ENCODE peak calls at places on chromosomes 5 and 9, in six cellular contexts. One of them, this sample, is unnamed.

GRCh38 chr9:87271696-87272477 is 225.8 kb upstream of the DAPK1 start:
- DNase-seq in body of pancreas: no peak
- DNase-seq in IMR-90: peak
- DNase-seq in heart left ventricle: no peak
- DNase-seq in Peyer's patch: no peak
- DNase-seq in A549: no peak
- DNase-seq in this sample: no peak

GRCh38 chr9:129481824-129482511 is 138.9 kb downstream of the C9orf50 start:
- DNase-seq in A549: peak
- DNase-seq in IMR-90: no peak
- DNase-seq in body of pancreas: peak
- DNase-seq in Peyer's patch: no peak
- DNase-seq in heart left ventricle: peak
- DNase-seq in this sample: peak

GRCh38 chr9:38432922-38433510 is 8.8 kb upstream of the IGFBPL1 start:
- DNase-seq in heart left ventricle: no peak
- DNase-seq in IMR-90: peak
- DNase-seq in body of pancreas: no peak
- DNase-seq in Peyer's patch: no peak
- DNase-seq in A549: peak
- DNase-seq in this sample: peak

GRCh38 chr5:134554319-134555222 is 29.1 kb downstream of the JADE2 start:
- DNase-seq in Peyer's patch: peak
- DNase-seq in body of pancreas: no peak
- DNase-seq in IMR-90: peak
- DNase-seq in heart left ventricle: peak
- DNase-seq in A549: peak
- DNase-seq in this sample: peak

GRCh38 chr5:61766141-61766540 is 434.1 kb downstream of the ZSWIM6 start:
- DNase-seq in heart left ventricle: no peak
- DNase-seq in body of pancreas: no peak
- DNase-seq in IMR-90: no peak
- DNase-seq in Peyer's patch: no peak
- DNase-seq in A549: no peak
- DNase-seq in this sample: no peak

GRCh38 chr5:36698031-36698430 is 91.6 kb downstream of the SLC1A3 start:
- DNase-seq in heart left ventricle: no peak
- DNase-seq in body of pancreas: no peak
- DNase-seq in IMR-90: no peak
- DNase-seq in A549: no peak
- DNase-seq in Peyer's patch: no peak
- DNase-seq in this sample: no peak

GRCh38 chr9:133169102-133169501 is 5.4 kb upstream of the GBGT1 start:
- DNase-seq in heart left ventricle: no peak
- DNase-seq in Peyer's patch: no peak
- DNase-seq in A549: no peak
- DNase-seq in IMR-90: no peak
- DNase-seq in body of pancreas: no peak
- DNase-seq in this sample: no peak

GRCh38 chr9:6498982-6499381 is 86.0 kb downstream of the UHRF2 start:
- DNase-seq in A549: no peak
- DNase-seq in Peyer's patch: no peak
- DNase-seq in heart left ventricle: no peak
- DNase-seq in body of pancreas: no peak
- DNase-seq in IMR-90: peak
- DNase-seq in this sample: no peak

GRCh38 chr5:36079200-36079761 is 12.6 kb upstream of the UGT3A2 start:
- DNase-seq in body of pancreas: peak
- DNase-seq in A549: peak
- DNase-seq in heart left ventricle: no peak
- DNase-seq in IMR-90: peak
- DNase-seq in Peyer's patch: no peak
- DNase-seq in this sample: peak

GRCh38 chr5:138664276-138664943 is 88.8 kb upstream of the CTNNA1 start:
- DNase-seq in body of pancreas: no peak
- DNase-seq in A549: no peak
- DNase-seq in Peyer's patch: no peak
- DNase-seq in IMR-90: peak
- DNase-seq in heart left ventricle: peak
- DNase-seq in this sample: no peak

GRCh38 chr9:128162215-128163026 is 2.4 kb downstream of the BBLN start:
- DNase-seq in heart left ventricle: no peak
- DNase-seq in IMR-90: no peak
- DNase-seq in A549: no peak
- DNase-seq in Peyer's patch: no peak
- DNase-seq in body of pancreas: peak
- DNase-seq in this sample: no peak

GRCh38 chr5:9782806-9783560 is 152.8 kb upstream of the TAS2R1 start:
- DNase-seq in IMR-90: peak
- DNase-seq in heart left ventricle: no peak
- DNase-seq in A549: no peak
- DNase-seq in body of pancreas: no peak
- DNase-seq in Peyer's patch: no peak
- DNase-seq in this sample: no peak

GRCh38 chr9:73370053-73370452 is 218.4 kb downstream of the ANXA1 start:
- DNase-seq in IMR-90: no peak
- DNase-seq in Peyer's patch: no peak
- DNase-seq in heart left ventricle: no peak
- DNase-seq in A549: no peak
- DNase-seq in body of pancreas: no peak
- DNase-seq in this sample: no peak

GRCh38 chr9:116933251-116933650 is 246.1 kb downstream of the TRIM32 start:
- DNase-seq in A549: no peak
- DNase-seq in heart left ventricle: no peak
- DNase-seq in IMR-90: no peak
- DNase-seq in Peyer's patch: no peak
- DNase-seq in body of pancreas: no peak
- DNase-seq in this sample: no peak

GRCh38 chr5:31380049-31380448 is 151.8 kb downstream of the DROSHA start:
- DNase-seq in A549: no peak
- DNase-seq in IMR-90: no peak
- DNase-seq in Peyer's patch: no peak
- DNase-seq in heart left ventricle: no peak
- DNase-seq in body of pancreas: no peak
- DNase-seq in this sample: no peak

GRCh38 chr5:102090770-102091169 is 205.3 kb downstream of the SLCO4C1 start:
- DNase-seq in A549: peak
- DNase-seq in body of pancreas: no peak
- DNase-seq in Peyer's patch: no peak
- DNase-seq in heart left ventricle: no peak
- DNase-seq in IMR-90: no peak
- DNase-seq in this sample: no peak

GRCh38 chr9:133726401-133727276 is 11.5 kb downstream of the SARDH start:
- DNase-seq in A549: peak
- DNase-seq in IMR-90: peak
- DNase-seq in Peyer's patch: peak
- DNase-seq in heart left ventricle: peak
- DNase-seq in body of pancreas: peak
- DNase-seq in this sample: peak

GRCh38 chr9:33868430-33869000 is 51.6 kb downstream of the UBE2R2 start:
- DNase-seq in A549: no peak
- DNase-seq in heart left ventricle: no peak
- DNase-seq in IMR-90: peak
- DNase-seq in Peyer's patch: no peak
- DNase-seq in body of pancreas: no peak
- DNase-seq in this sample: peak

DNA sequence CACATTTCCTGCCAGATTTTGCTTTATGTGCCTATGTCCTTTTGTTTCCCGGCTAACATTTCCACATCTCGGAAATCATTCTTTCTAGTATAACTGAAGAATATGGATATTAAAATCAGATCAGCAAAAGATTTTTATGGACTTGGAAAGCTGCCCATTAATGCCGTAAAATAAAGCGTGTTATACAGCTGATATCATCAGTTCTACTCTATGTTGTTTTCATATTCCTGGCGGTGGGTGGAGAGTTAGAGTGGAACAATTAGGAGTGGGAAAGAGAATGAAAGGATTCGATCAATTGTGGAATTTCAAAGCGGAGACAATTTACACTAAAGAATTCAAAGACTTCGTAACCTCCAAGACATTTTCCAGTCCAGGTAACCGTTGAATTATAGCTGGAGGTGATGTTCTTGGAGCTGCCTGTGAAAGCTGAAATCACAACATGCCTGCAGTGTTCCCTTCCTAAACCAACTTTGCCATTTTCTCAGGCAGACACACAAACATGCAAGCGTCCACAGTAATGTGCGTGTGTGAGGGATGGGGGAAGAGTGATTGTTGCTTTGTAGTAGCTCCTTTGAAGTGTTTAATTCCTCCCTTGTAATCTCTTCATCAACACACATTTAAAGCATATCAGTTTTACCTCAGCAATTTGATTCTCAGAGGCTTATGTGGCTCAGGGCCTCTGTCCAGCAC is 543.9 kb downstream of the RAB3C start:
- DNase-seq in A549: peak
- DNase-seq in Peyer's patch: no peak
- DNase-seq in body of pancreas: no peak
- DNase-seq in IMR-90: peak
- DNase-seq in heart left ventricle: no peak
- DNase-seq in this sample: peak
- H3K4me3 ChIP-seq in A549: peak
- H3K4me3 ChIP-seq in Peyer's patch: peak
- H3K4me3 ChIP-seq in body of pancreas: no peak
- H3K4me3 ChIP-seq in IMR-90: no peak
- H3K4me3 ChIP-seq in heart left ventricle: peak
- H3K4me3 ChIP-seq in this sample: no peak

GRCh38 chr5:132227485-132228240 is at the start of gene P4HA2:
- DNase-seq in body of pancreas: peak
- DNase-seq in heart left ventricle: peak
- DNase-seq in A549: peak
- DNase-seq in Peyer's patch: peak
- DNase-seq in IMR-90: peak
- DNase-seq in this sample: peak
- TF ChIP-seq POLR2A in body of pancreas: peak
- TF ChIP-seq POLR2A in heart left ventricle: peak
- TF ChIP-seq POLR2A in A549: peak
- TF ChIP-seq POLR2A in Peyer's patch: peak
- TF ChIP-seq POLR2A in IMR-90: peak
- TF ChIP-seq POLR2A in this sample: peak

GRCh38 chr9:107838766-107839165 is 349.2 kb upstream of the KLF4 start:
- DNase-seq in A549: no peak
- DNase-seq in body of pancreas: no peak
- DNase-seq in IMR-90: no peak
- DNase-seq in Peyer's patch: no peak
- DNase-seq in heart left ventricle: no peak
- DNase-seq in this sample: no peak

GRCh38 chr9:107841078-107841477 is 351.5 kb upstream of the KLF4 start:
- DNase-seq in heart left ventricle: no peak
- DNase-seq in IMR-90: no peak
- DNase-seq in body of pancreas: no peak
- DNase-seq in Peyer's patch: no peak
- DNase-seq in A549: no peak
- DNase-seq in this sample: no peak

GRCh38 chr9:107836300-107836699 is 346.7 kb upstream of the KLF4 start:
- DNase-seq in A549: no peak
- DNase-seq in heart left ventricle: no peak
- DNase-seq in Peyer's patch: no peak
- DNase-seq in IMR-90: no peak
- DNase-seq in body of pancreas: no peak
- DNase-seq in this sample: no peak

DNA sequence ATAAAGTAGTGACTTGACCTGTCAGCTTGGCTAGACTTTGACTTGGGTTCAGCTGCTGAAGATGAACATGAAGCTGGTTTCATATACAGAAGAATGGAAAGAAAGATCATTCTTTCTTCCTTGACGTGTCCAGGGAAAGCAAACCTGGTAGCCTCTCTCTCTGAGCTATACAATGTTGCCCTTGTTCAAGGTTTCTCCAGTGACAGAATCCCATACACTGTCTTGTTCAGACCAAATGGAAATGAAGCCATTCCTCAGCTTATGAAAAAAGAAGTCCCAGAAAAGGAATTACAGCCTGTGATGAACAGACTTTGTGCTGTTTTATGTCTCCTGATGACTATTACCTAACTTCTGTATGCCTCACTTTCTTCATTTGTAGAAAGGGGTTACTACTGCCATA is 349.8 kb upstream of the KLF4 start:
- DNase-seq in A549: no peak
- DNase-seq in IMR-90: no peak
- DNase-seq in Peyer's patch: no peak
- DNase-seq in heart left ventricle: no peak
- DNase-seq in body of pancreas: no peak
- DNase-seq in this sample: no peak
- H3K4me3 ChIP-seq in A549: no peak
- H3K4me3 ChIP-seq in IMR-90: no peak
- H3K4me3 ChIP-seq in Peyer's patch: no peak
- H3K4me3 ChIP-seq in heart left ventricle: no peak
- H3K4me3 ChIP-seq in body of pancreas: no peak
- H3K4me3 ChIP-seq in this sample: no peak

DNA sequence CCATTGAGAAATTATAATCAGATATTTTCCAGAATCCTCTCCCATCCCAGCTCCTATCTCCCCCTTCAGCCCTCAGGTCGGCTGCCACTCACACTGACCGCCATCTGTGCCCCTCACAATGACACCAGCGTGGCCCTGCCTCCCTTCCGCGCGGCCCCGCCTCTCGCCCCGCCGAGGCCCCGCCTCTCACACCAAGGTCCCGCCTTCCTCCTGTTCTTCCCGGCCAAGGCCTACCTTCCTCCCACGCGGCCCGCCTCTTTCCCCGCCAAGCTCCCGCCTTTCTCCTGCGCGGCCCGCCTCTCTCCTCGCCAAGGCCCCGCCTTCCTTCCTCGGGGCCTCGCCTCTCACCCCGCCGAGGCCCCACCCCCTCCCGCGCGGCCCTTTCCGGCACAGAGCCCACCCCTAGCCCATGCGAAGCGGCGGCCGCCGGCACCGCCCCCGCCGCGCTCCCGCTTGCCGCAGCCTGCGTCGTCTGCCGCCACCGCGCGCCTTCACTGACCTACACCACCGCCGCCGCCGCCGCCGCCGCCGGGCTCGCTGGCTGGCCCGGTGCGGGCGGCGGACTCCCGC is at the start of gene DNAJC21:
- DNase-seq in A549: peak
- DNase-seq in Peyer's patch: peak
- DNase-seq in IMR-90: peak
- DNase-seq in body of pancreas: peak
- DNase-seq in heart left ventricle: peak
- DNase-seq in this sample: peak
- TF ChIP-seq POLR2A in A549: no peak
- TF ChIP-seq POLR2A in Peyer's patch: no peak
- TF ChIP-seq POLR2A in IMR-90: no peak
- TF ChIP-seq POLR2A in body of pancreas: no peak
- TF ChIP-seq POLR2A in heart left ventricle: peak
- TF ChIP-seq POLR2A in this sample: no peak

GRCh38 chr9:136050706-136051567 is 44.2 kb downstream of the NACC2 start:
- DNase-seq in IMR-90: peak
- DNase-seq in Peyer's patch: no peak
- DNase-seq in heart left ventricle: peak
- DNase-seq in A549: no peak
- DNase-seq in body of pancreas: no peak
- DNase-seq in this sample: peak
- H3K4me3 ChIP-seq in IMR-90: peak
- H3K4me3 ChIP-seq in Peyer's patch: peak
- H3K4me3 ChIP-seq in heart left ventricle: peak
- H3K4me3 ChIP-seq in A549: peak
- H3K4me3 ChIP-seq in body of pancreas: peak
- H3K4me3 ChIP-seq in this sample: peak

This sample was measured in endothelial cell of umbilical vein.